ENCODE peak calls at places on chromosome 10, in six cellular contexts. One of them, this sample, is unnamed.

GRCh38 chr10:10665750-10666149 is 351.9 kb upstream of the CELF2 start:
- DNase-seq in adrenal gland: no peak
- DNase-seq in AG04450: no peak
- DNase-seq in HepG2: no peak
- DNase-seq in BJ: no peak
- DNase-seq in esophagus squamous epithelium: no peak
- DNase-seq in this sample: no peak

GRCh38 chr10:68047554-68048327 is 27.3 kb downstream of the HERC4 start:
- DNase-seq in adrenal gland: no peak
- DNase-seq in HepG2: no peak
- DNase-seq in AG04450: no peak
- DNase-seq in esophagus squamous epithelium: no peak
- DNase-seq in BJ: no peak
- DNase-seq in this sample: no peak

GRCh38 chr10:114304017-114304565 is 65.0 kb downstream of the VWA2 start:
- DNase-seq in BJ: peak; percentile 40
- DNase-seq in esophagus squamous epithelium: no peak
- DNase-seq in AG04450: peak; percentile 73
- DNase-seq in adrenal gland: peak; percentile 81
- DNase-seq in HepG2: peak; percentile 62
- DNase-seq in this sample: peak; percentile 46

GRCh38 chr10:101341438-101341837 is 12.5 kb upstream of the BTRC start:
- DNase-seq in esophagus squamous epithelium: no peak
- DNase-seq in adrenal gland: no peak
- DNase-seq in BJ: no peak
- DNase-seq in AG04450: no peak
- DNase-seq in HepG2: no peak
- DNase-seq in this sample: no peak

GRCh38 chr10:100897976-100898375 is 14.8 kb upstream of the SLF2 start:
- DNase-seq in BJ: no peak
- DNase-seq in esophagus squamous epithelium: no peak
- DNase-seq in adrenal gland: no peak
- DNase-seq in HepG2: no peak
- DNase-seq in AG04450: no peak
- DNase-seq in this sample: no peak

GRCh38 chr10:110642980-110643655 is 1.0 kb upstream of the RBM20 start:
- DNase-seq in adrenal gland: no peak
- DNase-seq in HepG2: no peak
- DNase-seq in BJ: no peak
- DNase-seq in esophagus squamous epithelium: no peak
- DNase-seq in AG04450: no peak
- DNase-seq in this sample: no peak

GRCh38 chr10:119783665-119784027 is 57.8 kb downstream of the INPP5F start:
- DNase-seq in adrenal gland: no peak
- DNase-seq in AG04450: no peak
- DNase-seq in HepG2: no peak
- DNase-seq in BJ: no peak
- DNase-seq in esophagus squamous epithelium: no peak
- DNase-seq in this sample: no peak

GRCh38 chr10:126350216-126350992 is 37.9 kb downstream of the ADAM12 start:
- DNase-seq in esophagus squamous epithelium: no peak
- DNase-seq in adrenal gland: no peak
- DNase-seq in BJ: peak; percentile 58
- DNase-seq in AG04450: peak; percentile 37
- DNase-seq in HepG2: no peak
- DNase-seq in this sample: no peak

GRCh38 chr10:118340486-118340885 is 1.6 kb downstream of the FAM204A start:
- DNase-seq in adrenal gland: no peak
- DNase-seq in BJ: no peak
- DNase-seq in HepG2: no peak
- DNase-seq in esophagus squamous epithelium: no peak
- DNase-seq in AG04450: no peak
- DNase-seq in this sample: no peak

GRCh38 chr10:123643315-123643714 is 22.8 kb upstream of the GPR26 start:
- DNase-seq in BJ: no peak
- DNase-seq in adrenal gland: no peak
- DNase-seq in HepG2: no peak
- DNase-seq in AG04450: no peak
- DNase-seq in esophagus squamous epithelium: no peak
- DNase-seq in this sample: no peak

GRCh38 chr10:70803768-70804423 is 11.9 kb upstream of the SGPL1 start:
- DNase-seq in HepG2: no peak
- DNase-seq in adrenal gland: no peak
- DNase-seq in BJ: no peak
- DNase-seq in AG04450: no peak
- DNase-seq in esophagus squamous epithelium: no peak
- DNase-seq in this sample: no peak

GRCh38 chr10:91700788-91701444 is 68.0 kb upstream of the PPP1R3C start:
- DNase-seq in BJ: no peak
- DNase-seq in HepG2: no peak
- DNase-seq in AG04450: peak; percentile 15
- DNase-seq in adrenal gland: no peak
- DNase-seq in esophagus squamous epithelium: no peak
- DNase-seq in this sample: no peak

GRCh38 chr10:76874151-76874550 is 763.5 kb downstream of the KCNMA1 start:
- DNase-seq in BJ: no peak
- DNase-seq in adrenal gland: no peak
- DNase-seq in esophagus squamous epithelium: no peak
- DNase-seq in AG04450: no peak
- DNase-seq in HepG2: no peak
- DNase-seq in this sample: no peak

GRCh38 chr10:6216916-6217315 is 14.2 kb downstream of the PFKFB3 start:
- DNase-seq in HepG2: no peak
- DNase-seq in BJ: no peak
- DNase-seq in esophagus squamous epithelium: no peak
- DNase-seq in adrenal gland: no peak
- DNase-seq in AG04450: no peak
- DNase-seq in this sample: no peak

GRCh38 chr10:130711072-130711471 is 574.9 kb downstream of the GLRX3 start:
- DNase-seq in esophagus squamous epithelium: no peak
- DNase-seq in BJ: no peak
- DNase-seq in adrenal gland: no peak
- DNase-seq in HepG2: no peak
- DNase-seq in AG04450: no peak
- DNase-seq in this sample: no peak

GRCh38 chr10:104433611-104434010 is 80.0 kb downstream of the CFAP58 start:
- DNase-seq in AG04450: no peak
- DNase-seq in adrenal gland: no peak
- DNase-seq in HepG2: no peak
- DNase-seq in BJ: no peak
- DNase-seq in esophagus squamous epithelium: no peak
- DNase-seq in this sample: no peak

GRCh38 chr10:91590142-91590903 is 42.5 kb downstream of the PPP1R3C start:
- DNase-seq in AG04450: peak; percentile 84
- DNase-seq in BJ: peak; percentile 81
- DNase-seq in esophagus squamous epithelium: no peak
- DNase-seq in HepG2: no peak
- DNase-seq in adrenal gland: peak; percentile 71
- DNase-seq in this sample: no peak

GRCh38 chr10:4825868-4826787 is at the start of gene AKR1E2:
- DNase-seq in HepG2: no peak
- DNase-seq in adrenal gland: peak; percentile 95
- DNase-seq in esophagus squamous epithelium: peak; percentile 18
- DNase-seq in BJ: peak; percentile 71
- DNase-seq in AG04450: peak; percentile 51
- DNase-seq in this sample: peak; percentile 31

GRCh38 chr10:93995598-93996271 is 2.0 kb downstream of the PLCE1 start:
- DNase-seq in esophagus squamous epithelium: no peak
- DNase-seq in AG04450: no peak
- DNase-seq in adrenal gland: no peak
- DNase-seq in HepG2: no peak
- DNase-seq in BJ: no peak
- DNase-seq in this sample: no peak

GRCh38 chr10:61662794-61663259 is at the start of gene CABCOCO1:
- DNase-seq in HepG2: no peak
- DNase-seq in adrenal gland: peak; percentile 63
- DNase-seq in AG04450: no peak
- DNase-seq in esophagus squamous epithelium: no peak
- DNase-seq in BJ: no peak
- DNase-seq in this sample: no peak

GRCh38 chr10:72740526-72740925 is 48.6 kb downstream of the MCU start:
- DNase-seq in HepG2: peak; percentile 59
- DNase-seq in AG04450: no peak
- DNase-seq in adrenal gland: peak; percentile 61
- DNase-seq in esophagus squamous epithelium: no peak
- DNase-seq in BJ: no peak
- DNase-seq in this sample: no peak

GRCh38 chr10:12056758-12057157 is 12.0 kb upstream of the DHTKD1 start:
- DNase-seq in HepG2: no peak
- DNase-seq in adrenal gland: peak; percentile 65
- DNase-seq in esophagus squamous epithelium: no peak
- DNase-seq in BJ: no peak
- DNase-seq in AG04450: no peak
- DNase-seq in this sample: no peak

DNA sequence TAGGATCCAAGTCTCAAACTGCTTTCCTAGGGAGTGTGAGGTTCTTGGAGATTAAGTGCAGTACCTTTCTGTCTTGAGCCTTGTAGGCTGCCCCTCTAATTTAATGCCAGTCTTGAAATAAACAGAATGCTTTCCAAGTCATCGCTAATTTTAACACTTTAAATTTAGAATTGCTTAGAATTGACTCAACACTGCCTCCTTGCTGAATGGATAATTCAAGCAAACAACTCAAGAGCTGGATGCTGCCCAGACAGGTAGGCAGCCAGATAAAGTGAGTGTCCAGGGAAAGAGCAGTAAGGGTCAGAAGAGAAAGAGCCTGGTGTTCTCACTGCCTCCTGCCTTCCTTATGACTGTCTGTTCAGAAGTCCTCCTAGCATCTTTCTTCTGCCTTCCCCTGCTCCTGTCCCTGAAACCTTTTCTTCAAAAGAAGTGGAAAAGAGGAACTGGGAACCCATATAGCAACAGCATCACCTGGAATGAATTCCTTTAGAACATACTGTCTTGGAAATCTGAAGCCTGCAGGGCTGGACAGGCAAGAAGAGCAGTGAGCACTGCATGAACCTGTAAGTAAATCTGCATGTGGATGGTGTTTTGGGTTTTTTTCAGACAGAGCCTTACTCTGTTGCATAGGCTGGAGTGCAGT is 3.1 kb upstream of the GOT1 start:
- DNase-seq in BJ: no peak
- DNase-seq in adrenal gland: no peak
- DNase-seq in HepG2: no peak
- DNase-seq in esophagus squamous epithelium: no peak
- DNase-seq in AG04450: no peak
- DNase-seq in this sample: no peak
- TF ChIP-seq CTCF in BJ: peak; percentile 26
- TF ChIP-seq CTCF in adrenal gland: no peak
- TF ChIP-seq CTCF in HepG2: peak; percentile 57
- TF ChIP-seq CTCF in esophagus squamous epithelium: peak; percentile 39
- TF ChIP-seq CTCF in AG04450: peak; percentile 30
- TF ChIP-seq CTCF in this sample: no peak

DNA sequence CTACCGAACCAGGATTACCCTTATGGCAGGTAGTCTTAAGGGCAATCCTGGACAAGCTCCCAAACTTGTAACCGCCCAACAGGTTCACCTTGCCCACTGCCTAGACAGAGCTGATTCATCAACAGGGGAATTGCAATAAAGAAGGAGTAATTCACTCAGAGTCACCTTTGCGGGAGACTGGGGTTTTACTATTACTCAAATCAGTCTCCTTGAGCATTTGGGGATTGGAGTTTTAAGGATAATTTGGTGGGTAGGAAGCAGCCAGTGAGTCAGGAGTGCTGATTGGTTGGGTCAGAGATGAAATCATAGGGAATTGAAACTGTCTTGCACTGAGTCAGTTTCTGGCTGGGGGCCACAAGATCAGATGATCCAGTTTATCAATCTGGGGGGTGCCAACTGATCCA is 25.3 kb downstream of the HK1 start:
- DNase-seq in adrenal gland: no peak
- DNase-seq in AG04450: no peak
- DNase-seq in esophagus squamous epithelium: no peak
- DNase-seq in HepG2: no peak
- DNase-seq in BJ: no peak
- DNase-seq in this sample: no peak
- TF ChIP-seq CTCF in adrenal gland: no peak
- TF ChIP-seq CTCF in AG04450: no peak
- TF ChIP-seq CTCF in esophagus squamous epithelium: no peak
- TF ChIP-seq CTCF in HepG2: no peak
- TF ChIP-seq CTCF in BJ: no peak
- TF ChIP-seq CTCF in this sample: no peak

DNA sequence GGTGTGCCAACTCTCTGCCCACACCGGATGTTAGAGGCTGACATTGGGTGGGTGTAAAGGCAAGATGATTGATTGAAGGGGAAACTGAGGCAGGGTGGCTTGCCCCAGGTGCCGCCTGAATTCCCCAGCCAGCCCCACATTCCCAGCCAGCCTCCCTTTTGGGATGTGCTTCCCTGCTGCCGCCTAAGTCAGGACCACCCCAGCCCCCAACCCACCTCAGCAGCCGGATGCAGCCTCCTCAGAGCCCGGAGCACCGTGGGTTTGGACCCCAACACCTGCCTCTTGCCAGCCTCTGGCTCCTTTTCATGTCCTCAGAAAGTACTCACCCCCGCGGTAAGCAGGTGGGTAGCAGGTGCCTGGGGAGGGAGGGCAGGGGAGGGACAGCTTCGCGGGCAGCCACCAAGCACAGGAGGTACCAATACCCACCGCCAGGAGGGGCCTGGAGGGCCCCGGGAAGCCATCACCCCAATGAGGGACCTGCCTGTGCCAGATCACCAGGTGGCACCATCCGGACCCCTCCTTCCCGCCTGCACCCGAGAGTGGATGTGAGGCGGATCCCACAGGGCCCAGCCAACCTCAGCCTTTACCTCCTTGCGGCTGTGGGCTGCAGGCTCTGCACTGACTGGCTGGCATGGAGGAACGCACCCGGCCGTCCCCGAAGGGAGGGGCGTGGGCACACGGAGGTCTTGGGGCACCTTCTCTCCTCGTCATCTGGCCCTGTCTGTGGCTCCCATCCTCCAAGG is 60.5 kb downstream of the PWWP2B start:
- DNase-seq in esophagus squamous epithelium: no peak
- DNase-seq in BJ: no peak
- DNase-seq in adrenal gland: no peak
- DNase-seq in AG04450: no peak
- DNase-seq in HepG2: no peak
- DNase-seq in this sample: no peak
- TF ChIP-seq CTCF in esophagus squamous epithelium: no peak
- TF ChIP-seq CTCF in BJ: no peak
- TF ChIP-seq CTCF in adrenal gland: no peak
- TF ChIP-seq CTCF in AG04450: peak; percentile 23
- TF ChIP-seq CTCF in HepG2: no peak
- TF ChIP-seq CTCF in this sample: no peak

DNA sequence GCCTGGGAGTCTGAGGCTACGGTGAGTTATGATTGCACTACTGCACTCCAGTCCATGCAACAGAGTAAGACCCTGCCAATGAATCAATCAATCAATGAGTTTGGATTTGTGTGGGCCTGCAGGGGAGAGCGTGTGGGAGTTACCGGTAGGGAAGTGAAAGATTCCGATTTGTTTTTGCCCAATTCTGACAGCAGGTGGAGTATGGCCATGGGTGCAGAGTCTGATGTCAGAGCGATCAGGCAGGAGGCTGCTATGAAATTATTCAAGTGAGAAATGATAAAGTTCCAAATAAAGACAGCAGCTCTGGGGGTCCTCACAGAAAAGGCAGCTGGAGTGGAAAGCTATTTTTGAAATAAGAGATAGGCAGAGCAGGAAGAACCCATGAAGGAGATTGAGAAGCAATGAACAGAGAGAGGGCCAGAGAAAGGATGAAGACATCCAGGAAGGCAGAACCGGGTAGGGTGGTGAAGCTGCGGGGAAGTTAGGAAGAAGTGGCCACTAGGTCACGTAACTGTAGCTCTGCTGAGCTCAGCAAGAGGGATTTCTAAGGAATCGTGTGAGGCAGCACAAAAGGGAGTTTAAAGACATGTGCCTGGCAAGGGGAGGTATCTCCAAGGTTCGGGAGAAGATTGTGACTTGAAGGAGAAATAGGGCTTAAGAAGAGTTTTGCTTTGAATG is 93.7 kb upstream of the NMT2 start:
- DNase-seq in esophagus squamous epithelium: no peak
- DNase-seq in BJ: no peak
- DNase-seq in adrenal gland: no peak
- DNase-seq in HepG2: peak; percentile 28
- DNase-seq in AG04450: no peak
- DNase-seq in this sample: no peak
- TF ChIP-seq CTCF in esophagus squamous epithelium: peak; percentile 32
- TF ChIP-seq CTCF in BJ: peak; percentile 45
- TF ChIP-seq CTCF in adrenal gland: peak; percentile 15
- TF ChIP-seq CTCF in HepG2: peak; percentile 46
- TF ChIP-seq CTCF in AG04450: peak; percentile 48
- TF ChIP-seq CTCF in this sample: no peak

This sample was measured in activated B cell treated with CpG ODN at 0.5 μM for 24 hours.